ENCODE peak calls at places on chromosomes 12 and 14, in six cellular contexts. E is neural progenitor cell, W is HCT116, C is OCI-LY7, P is PC-3, R is GM23338. S is an unnamed sample.
A peak's percentile ranks its signal among the peaks of the same experiment; 100 is the strongest.

GRCh38 chr12:116818341-116818856 is 62.8 kb downstream of the HRK start:
- DNase-seq in W (no peak), C (peak; percentile 60), P (peak; percentile 39), E (no peak), R (no peak), S (peak; percentile 54)

GRCh38 chr12:124518051-124518932 is 49.1 kb downstream of the NCOR2 start:
- DNase-seq in R (no peak), E (peak; percentile 77), W (peak; percentile 56), P (peak; percentile 99), C (no peak), S (peak; percentile 98)

GRCh38 chr14:89618821-89619551 is 202.0 kb upstream of the FOXN3 start:
- DNase-seq in P (peak; percentile 58), W (peak; percentile 13), E (peak; percentile 90), C (peak; percentile 86), R (peak; percentile 84), S (peak; percentile 89)

GRCh38 chr12:121762269-121762668 is 31.2 kb downstream of the RHOF start:
- DNase-seq in R (no peak), E (no peak), P (no peak), W (no peak), C (no peak), S (no peak)

GRCh38 chr12:12081836-12082497 is 11.2 kb downstream of the BCL2L14 start:
- DNase-seq in W (peak; percentile 29), C (peak; percentile 48), P (peak; percentile 52), E (peak; percentile 57), R (peak; percentile 67), S (peak; percentile 73)

GRCh38 chr14:64209428-64210165 is 84.6 kb downstream of the ESR2 start:
- DNase-seq in E (no peak), R (no peak), C (no peak), W (no peak), P (no peak), S (peak; percentile 38)

GRCh38 chr12:19499030-19499429 is 59.7 kb downstream of the AEBP2 start:
- DNase-seq in C (no peak), E (no peak), R (no peak), W (no peak), P (no peak), S (no peak)

GRCh38 chr12:5374691-5375090 is 57.2 kb upstream of the NTF3 start:
- DNase-seq in P (no peak), R (no peak), E (no peak), C (no peak), W (no peak), S (no peak)

GRCh38 chr14:104855532-104856090 is 9.5 kb upstream of the CEP170B start:
- DNase-seq in E (no peak), C (no peak), R (no peak), P (no peak), W (no peak), S (no peak)

GRCh38 chr12:96710127-96710745 is 196.8 kb upstream of the NEDD1 start:
- DNase-seq in R (peak; percentile 67), P (peak; percentile 63), C (no peak), W (no peak), E (peak; percentile 48), S (no peak)

GRCh38 chr12:118120579-118121363 is 15.2 kb upstream of the PEBP1 start:
- DNase-seq in C (peak; percentile 76), P (peak; percentile 78), R (peak; percentile 95), E (peak; percentile 75), W (no peak), S (peak; percentile 85)

GRCh38 chr14:63499701-63500250 is 43.4 kb downstream of the PPP2R5E start:
- DNase-seq in P (peak; percentile 88), E (no peak), R (no peak), C (no peak), W (no peak), S (peak; percentile 73)

GRCh38 chr12:52279683-52280318 is 5.4 kb downstream of the KRT86 start:
- DNase-seq in R (no peak), C (no peak), W (no peak), P (peak; percentile 26), E (peak; percentile 46), S (peak; percentile 47)

GRCh38 chr14:25007832-25008231 is 42.1 kb downstream of the STXBP6 start:
- DNase-seq in R (no peak), C (no peak), P (no peak), E (no peak), W (no peak), S (peak; percentile 20)

GRCh38 chr14:71834308-71835204 is 97.7 kb upstream of the RGS6 start:
- DNase-seq in W (no peak), R (peak; percentile 27), P (peak; percentile 56), E (no peak), C (no peak), S (no peak)

GRCh38 chr14:21073921-21074320 is 3.8 kb downstream of the ARHGEF40 start:
- DNase-seq in R (no peak), P (no peak), W (no peak), C (no peak), E (no peak), S (no peak)

GRCh38 chr14:68167019-68167716 is 347.6 kb downstream of the RAD51B start:
- DNase-seq in E (no peak), R (no peak), P (no peak), C (no peak), W (no peak), S (no peak)

GRCh38 chr12:132318618-132319033 is 10.8 kb downstream of the GALNT9 start:
- DNase-seq in W (no peak), P (no peak), E (no peak), R (no peak), C (no peak), S (no peak)

GRCh38 chr12:16272222-16272621 is 5.3 kb downstream of the SLC15A5 start:
- DNase-seq in E (no peak), W (no peak), C (no peak), R (no peak), P (peak; percentile 61), S (peak; percentile 40)

GRCh38 chr14:70655110-70655826 is 13.6 kb downstream of the TTC9 start:
- DNase-seq in P (no peak), W (no peak), C (peak; percentile 95), R (peak; percentile 91), E (no peak), S (no peak)

GRCh38 chr12:122437656-122438121 is 15.2 kb upstream of the CLIP1 start:
- DNase-seq in C (no peak), R (no peak), P (peak; percentile 55), E (no peak), W (no peak), S (peak; percentile 94)

GRCh38 chr12:107461222-107461980 is 224.2 kb upstream of the PWP1 start:
- DNase-seq in E (no peak), R (no peak), P (peak; percentile 91), C (no peak), W (no peak), S (peak; percentile 91)

GRCh38 chr14:104635717-104636116 is 31.1 kb upstream of the TMEM179 start:
- DNase-seq in E (no peak), P (no peak), W (no peak), R (no peak), C (no peak), S (no peak)

GRCh38 chr14:64705406-64706118 is 1.3 kb downstream of the PLEKHG3 start:
- DNase-seq in C (no peak), E (peak; percentile 49), P (no peak), R (no peak), W (no peak), S (peak; percentile 43)

GRCh38 chr14:72217164-72217563 is 284.9 kb downstream of the RGS6 start:
- DNase-seq in P (no peak), R (no peak), E (no peak), C (no peak), W (no peak), S (no peak)

GRCh38 chr12:32494676-32495075 is 95.3 kb downstream of the FGD4 start:
- DNase-seq in C (peak; percentile 30), P (peak; percentile 9), W (no peak), E (no peak), R (no peak), S (no peak)

GRCh38 chr14:65827520-65827919 is 415.0 kb downstream of the FUT8 start:
- DNase-seq in E (no peak), R (no peak), C (no peak), W (no peak), P (no peak), S (no peak)

GRCh38 chr12:48940181-48940580 is 14.9 kb upstream of the FKBP11 start:
- DNase-seq in P (no peak), E (no peak), W (no peak), R (no peak), C (no peak), S (peak; percentile 63)

GRCh38 chr14:58078068-58078467 is 73.9 kb downstream of the ARMH4 start:
- DNase-seq in W (no peak), P (peak; percentile 54), R (peak; percentile 24), E (no peak), C (no peak), S (peak; percentile 79)

GRCh38 chr12:26698186-26698585 is 134.8 kb downstream of the ITPR2 start:
- DNase-seq in C (no peak), P (no peak), R (no peak), E (no peak), W (no peak), S (no peak)
- TF ChIP-seq EZH2phosphoT487 in C (no peak), P (no peak), R (no peak), E (no peak), W (no peak), S (no peak)

GRCh38 chr14:73776194-73776537 is 62.0 kb upstream of the PNMA1 start:
- DNase-seq in E (no peak), W (no peak), R (no peak), P (no peak), C (no peak), S (peak; percentile 30)
- H3K4me1 ChIP-seq in E (peaks cover 5% of the 10 kb centered on the region), W (peaks cover 13% of the 10 kb centered on the region), R (peaks cover 13% of the 10 kb centered on the region), P (no peaks in the 10 kb centered on the region), C (peaks cover 88% of the 10 kb centered on the region), S (peaks cover 10% of the 10 kb centered on the region)

GRCh38 chr12:108653922-108654321 is 20.2 kb upstream of the SELPLG start:
- DNase-seq in W (no peak), E (no peak), C (no peak), R (no peak), P (no peak), S (no peak)
- H3K27ac ChIP-seq in W (no peak overlapping the region), E (no peak overlapping the region), C (peak overlapping the region; percentile 88), R (peak overlapping the region; percentile 7), P (no peak overlapping the region), S (peak overlapping the region; percentile 41)

GRCh38 chr14:95903616-95904107 is 27.0 kb downstream of the TUNAR start:
- DNase-seq in E (no peak), P (no peak), R (no peak), C (no peak), W (no peak), S (no peak)

GRCh38 chr14:95896628-95897027 is 20.0 kb downstream of the TUNAR start:
- DNase-seq in P (no peak), E (no peak), R (peak; percentile 52), W (no peak), C (no peak), S (no peak)

GRCh38 chr14:95895720-95896119 is 19.1 kb downstream of the TUNAR start:
- DNase-seq in C (peak; percentile 77), E (peak; percentile 63), R (peak; percentile 84), P (peak; percentile 22), W (peak; percentile 26), S (peak; percentile 31)

GRCh38 chr14:95897280-95897679 is 20.6 kb downstream of the TUNAR start:
- DNase-seq in W (no peak), R (no peak), P (no peak), C (no peak), E (no peak), S (no peak)

DNA sequence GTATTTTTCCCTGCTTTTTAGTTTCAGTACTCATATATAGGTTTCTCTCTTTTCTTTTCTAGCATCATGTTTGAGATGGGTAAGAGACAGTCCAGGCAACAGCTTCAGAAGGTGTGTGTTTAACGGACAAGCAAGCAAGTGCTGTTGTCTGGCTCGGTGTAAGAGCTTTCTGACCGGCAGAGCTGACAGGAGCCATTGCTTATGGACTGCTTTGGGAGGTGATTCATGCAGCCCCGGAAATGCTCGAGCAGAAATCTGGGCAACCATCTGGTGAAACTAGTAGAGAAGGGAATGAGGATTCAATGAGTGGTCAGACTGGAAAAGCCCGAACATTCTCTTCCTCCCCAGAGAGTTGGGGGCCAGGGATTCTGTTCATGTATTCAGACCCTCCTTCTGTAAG is 24.4 kb downstream of the TUNAR start:
- DNase-seq in E (no peak), C (no peak), R (no peak), W (no peak), P (no peak), S (peak; percentile 73)
- TF ChIP-seq EZH2phosphoT487 in E (no peak), C (no peak), R (no peak), W (no peak), P (no peak), S (no peak)

S was measured in GM23248.